ENCODE peak calls at places on chromosomes 12 and 14, in five cellular contexts. V, Q, B, O and L are unnamed samples.

GRCh38 chr12:4958697-4959375 is 49.1 kb downstream of the KCNA1 start:
- DNase-seq in V (no peak), Q (no peak), B (no peak), O (peak; percentile 7), L (no peak)

GRCh38 chr12:14628771-14629170 is 61.1 kb upstream of the PLBD1 start:
- DNase-seq in V (no peak), Q (no peak), B (no peak), O (no peak), L (no peak)

GRCh38 chr12:68559984-68560822 is 50.5 kb upstream of the RAP1B start:
- DNase-seq in V (no peak), Q (no peak), B (no peak), O (no peak), L (no peak)

GRCh38 chr12:15757553-15758255 is 31.5 kb downstream of the EPS8 start:
- DNase-seq in V (no peak), Q (peak; percentile 15), B (no peak), O (no peak), L (peak; percentile 84)

GRCh38 chr14:101465795-101466448 is 95.4 kb upstream of the DIO3 start:
- DNase-seq in V (no peak), Q (no peak), B (no peak), O (no peak), L (no peak)

GRCh38 chr12:53502983-53503728 is 2.1 kb downstream of the TARBP2 start:
- DNase-seq in V (no peak), Q (no peak), B (no peak), O (no peak), L (no peak)

GRCh38 chr12:46516238-46516932 is 143.8 kb upstream of the SLC38A2 start:
- DNase-seq in V (no peak), Q (no peak), B (no peak), O (no peak), L (no peak)

GRCh38 chr12:82357845-82358199 is 365 bp downstream of the CCDC59 start:
- DNase-seq in V (no peak), Q (peak; percentile 13), B (no peak), O (no peak), L (no peak)

GRCh38 chr12:115341442-115341841 is 657.5 kb upstream of the TBX3 start:
- DNase-seq in V (no peak), Q (no peak), B (no peak), O (no peak), L (peak; percentile 72)

GRCh38 chr12:53123578-53124351 is 20.5 kb downstream of the SOAT2 start:
- DNase-seq in V (no peak), Q (no peak), B (no peak), O (no peak), L (no peak)

GRCh38 chr12:60266381-60266852 is 670.6 kb downstream of the SLC16A7 start:
- DNase-seq in V (no peak), Q (peak; percentile 76), B (no peak), O (no peak), L (peak; percentile 6)

GRCh38 chr14:59281613-59282012 is 93.1 kb downstream of the DAAM1 start:
- DNase-seq in V (no peak), Q (no peak), B (no peak), O (no peak), L (no peak)

GRCh38 chr14:59358774-59359173 is 106.4 kb downstream of the GPR135 start:
- DNase-seq in V (no peak), Q (no peak), B (no peak), O (no peak), L (no peak)

GRCh38 chr14:88229428-88229827 is 93.6 kb downstream of the KCNK10 start:
- DNase-seq in V (no peak), Q (no peak), B (no peak), O (no peak), L (no peak)

GRCh38 chr12:70043490-70044138 is 199.6 kb upstream of the CNOT2 start:
- DNase-seq in V (no peak), Q (no peak), B (no peak), O (no peak), L (no peak)

GRCh38 chr12:6367065-6367968 is 8.0 kb downstream of the SCNN1A start:
- DNase-seq in V (peak; percentile 39), Q (peak; percentile 56), B (no peak), O (peak; percentile 56), L (no peak)

GRCh38 chr14:20608383-20609095 is 17.4 kb upstream of the RNASE12 start:
- DNase-seq in V (no peak), Q (no peak), B (no peak), O (no peak), L (no peak)

GRCh38 chr12:52819021-52819420 is 5.1 kb upstream of the KRT4 start:
- DNase-seq in V (no peak), Q (no peak), B (no peak), O (no peak), L (no peak)

GRCh38 chr12:131452444-131452860 is 258.4 kb upstream of the SFSWAP start:
- DNase-seq in V (no peak), Q (peak; percentile 15), B (no peak), O (peak; percentile 65), L (no peak)

GRCh38 chr12:115404761-115405470 is 720.9 kb upstream of the TBX3 start:
- DNase-seq in V (no peak), Q (peak; percentile 43), B (no peak), O (no peak), L (no peak)

GRCh38 chr14:105312973-105313372 is 1.6 kb upstream of the PACS2 start:
- DNase-seq in V (no peak), Q (no peak), B (no peak), O (no peak), L (no peak)

GRCh38 chr12:11959117-11959823 is 111.5 kb upstream of the BCL2L14 start:
- DNase-seq in V (no peak), Q (peak; percentile 48), B (no peak), O (no peak), L (no peak)

GRCh38 chr14:51443195-51444018 is 203.4 kb downstream of the TMX1 start:
- DNase-seq in V (no peak), Q (no peak), B (no peak), O (no peak), L (no peak)

GRCh38 chr12:6567112-6567680 is 895 bp downstream of the NOP2 start:
- DNase-seq in V (no peak), Q (no peak), B (no peak), O (no peak), L (no peak)

GRCh38 chr12:26112703-26113147 is 12.1 kb downstream of the BHLHE41 start:
- DNase-seq in V (no peak), Q (no peak), B (no peak), O (no peak), L (no peak)

GRCh38 chr14:100780646-100781355 is 45.1 kb upstream of the MEG3 start:
- DNase-seq in V (no peak), Q (no peak), B (no peak), O (no peak), L (no peak)

GRCh38 chr12:62866451-62867082 is 68.4 kb downstream of the PPM1H start:
- DNase-seq in V (no peak), Q (peak; percentile 68), B (no peak), O (no peak), L (no peak)

GRCh38 chr12:62862259-62862881 is 72.6 kb downstream of the PPM1H start:
- DNase-seq in V (no peak), Q (no peak), B (no peak), O (no peak), L (no peak)

GRCh38 chr12:62861586-62861985 is 73.4 kb downstream of the PPM1H start:
- DNase-seq in V (no peak), Q (no peak), B (no peak), O (no peak), L (no peak)

GRCh38 chr12:62865860-62866407 is 69.0 kb downstream of the PPM1H start:
- DNase-seq in V (no peak), Q (no peak), B (no peak), O (no peak), L (peak; percentile 34)

GRCh38 chr12:62865090-62865489 is 69.9 kb downstream of the PPM1H start:
- DNase-seq in V (no peak), Q (no peak), B (no peak), O (no peak), L (no peak)
- H3K9ac ChIP-seq in V (no peak overlapping the region), Q (no peak overlapping the region), B (no peak overlapping the region), O (no peak overlapping the region), L (no peak overlapping the region)

DNA sequence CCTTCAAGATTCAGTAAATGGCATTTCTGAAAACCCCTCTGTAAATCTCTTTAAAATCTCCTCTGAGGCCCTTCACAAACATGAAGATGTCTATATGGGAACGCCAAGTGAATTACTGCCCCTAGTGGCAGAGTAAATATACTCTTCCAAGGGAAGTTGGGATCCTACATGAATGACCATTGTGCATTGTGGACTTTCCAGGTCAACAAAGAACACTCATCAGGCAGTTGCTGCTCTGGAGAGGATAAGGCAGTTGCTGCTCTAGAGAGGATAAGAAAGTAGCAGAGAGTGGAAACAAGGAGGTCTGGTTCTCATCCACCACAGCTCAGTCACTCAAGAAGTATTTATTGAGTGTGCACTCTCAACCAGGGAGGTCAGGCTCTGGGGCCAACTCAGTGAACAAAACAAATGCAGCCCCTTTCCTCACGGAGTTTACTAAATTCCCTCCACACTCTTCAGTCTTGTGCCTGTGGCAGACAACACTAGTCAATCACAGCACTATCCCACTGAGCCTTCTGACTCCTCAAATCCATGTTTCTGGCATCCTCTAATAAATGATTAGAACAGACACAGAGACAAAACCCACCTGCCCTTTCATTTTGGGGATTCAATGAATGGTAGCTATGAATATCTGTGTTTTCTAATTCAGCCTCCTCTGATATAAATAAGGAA is 52.9 kb downstream of the SVOP start:
- DNase-seq in V (no peak), Q (peak; percentile 65), B (no peak), O (peak; percentile 40), L (peak; percentile 40)
- TF ChIP-seq CEBPB in V (no peak), Q (no peak), B (no peak), O (no peak), L (no peak)

DNA sequence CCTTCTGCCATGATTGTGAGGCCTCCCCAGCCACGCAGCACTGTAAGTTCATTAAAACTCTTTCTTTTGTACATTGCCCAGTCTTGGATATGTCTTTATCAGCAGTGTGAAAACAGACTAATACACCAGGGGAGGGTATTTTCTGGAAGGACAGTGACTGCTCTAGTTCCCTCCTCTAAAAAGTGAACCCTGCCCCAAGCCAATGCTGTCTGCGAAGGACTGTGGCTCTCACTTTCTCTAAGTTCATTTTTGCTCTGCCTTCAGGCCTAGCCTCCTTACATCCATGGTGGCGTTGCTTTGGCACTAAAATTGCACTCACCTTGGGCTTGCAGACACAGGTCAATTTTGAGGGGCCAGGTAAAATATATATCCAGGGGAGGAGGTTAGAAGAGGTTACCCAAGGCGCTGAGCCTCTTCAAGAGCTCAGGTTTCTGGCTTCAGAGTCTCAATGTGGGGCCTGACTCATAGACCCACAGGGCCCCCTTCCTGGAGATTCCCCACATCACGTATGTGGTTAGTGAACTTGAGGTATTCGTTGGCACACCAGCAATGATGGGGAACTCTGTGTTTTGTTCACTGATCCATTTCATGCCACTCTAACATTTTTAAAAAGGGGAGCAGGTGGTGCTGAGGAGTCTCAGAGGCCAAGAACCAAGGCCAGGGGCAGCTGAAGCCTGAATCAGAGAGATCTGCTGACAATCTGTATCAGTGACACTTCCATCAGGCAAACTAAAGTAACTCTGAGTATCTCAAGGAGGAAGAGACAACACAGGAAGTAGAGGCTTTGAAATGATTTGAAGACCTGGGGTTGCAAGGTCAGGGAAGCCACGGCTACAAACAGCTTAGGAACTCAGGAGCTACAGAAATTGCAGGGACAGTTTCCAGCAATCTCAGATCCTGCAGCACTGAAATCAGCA is 323.3 kb downstream of the VRK1 start:
- DNase-seq in V (peak; percentile 13), Q (no peak), B (no peak), O (no peak), L (no peak)
- TF ChIP-seq JUND in V (no peak), Q (no peak), B (no peak), O (no peak), L (no peak)

GRCh38 chr14:21852061-21852664 is 178.5 kb upstream of the OR4E1 start:
- DNase-seq in V (no peak), Q (peak; percentile 47), B (peak; percentile 27), O (peak; percentile 5), L (peak; percentile 16)

GRCh38 chr14:21840765-21841164 is 167.1 kb upstream of the OR4E1 start:
- DNase-seq in V (no peak), Q (no peak), B (no peak), O (no peak), L (peak; percentile 24)

GRCh38 chr14:21846227-21846885 is 172.7 kb upstream of the OR4E1 start:
- DNase-seq in V (no peak), Q (peak; percentile 34), B (no peak), O (peak; percentile 14), L (no peak)
- H3K9ac ChIP-seq in V (no peak overlapping the region), Q (no peak overlapping the region), B (no peak overlapping the region), O (no peak overlapping the region), L (no peak overlapping the region)